ENCODE peak calls at places on chromosomes 12 and 14, in nine cellular contexts. O is tibial nerve, K is testis, Z is MM.1S, E is A549, N is ascending aorta, T is pancreas, Q is DND-41, M is HCT116. I is an unnamed sample. For H3K4me1 and H3K9me3, the result is how much of the 10 kb centered on the place peaks cover.

GRCh38 chr14:77761205-77761931 is 412 bp upstream of the SNW1 start:
- DNase-seq in Z (no peak), T (no peak), Q (peak), M (no peak), E (peak), K (peak), O (no peak), N (peak), I (peak)

GRCh38 chr12:2408262-2408661 is 355.5 kb downstream of the CACNA1C start:
- DNase-seq in Z (no peak), E (no peak), K (no peak), Q (no peak), T (no peak), N (no peak), M (no peak), O (no peak), I (no peak)

GRCh38 chr12:57896139-57896436 is 45.3 kb upstream of the ATP23 start:
- DNase-seq in Z (no peak), T (no peak), Q (no peak), M (no peak), N (no peak), E (no peak), O (no peak), K (peak), I (peak)

GRCh38 chr12:87469295-87469694 is 559.9 kb downstream of the C12orf50 start:
- DNase-seq in O (no peak), T (no peak), N (no peak), K (no peak), E (no peak), Z (no peak), Q (no peak), M (no peak), I (no peak)

GRCh38 chr14:28301179-28301578 is 465.4 kb upstream of the FOXG1 start:
- DNase-seq in Z (no peak), N (no peak), O (no peak), K (no peak), T (no peak), E (no peak), M (no peak), Q (no peak), I (no peak)

GRCh38 chr12:66025477-66025876 is 105.1 kb downstream of the LLPH start:
- DNase-seq in K (no peak), T (no peak), N (no peak), Q (no peak), Z (no peak), E (no peak), O (no peak), M (peak), I (no peak)

GRCh38 chr12:9115731-9116689 is at the start of gene A2M:
- DNase-seq in Q (no peak), N (peak), Z (no peak), K (peak), M (no peak), E (no peak), T (no peak), O (no peak), I (no peak)

GRCh38 chr14:104563191-104563741 is 16.3 kb upstream of the C14orf180 start:
- DNase-seq in O (no peak), E (no peak), N (no peak), K (no peak), Z (no peak), Q (no peak), T (no peak), M (no peak), I (no peak)

GRCh38 chr14:45426685-45427282 is 173.8 kb upstream of the MIS18BP1 start:
- DNase-seq in N (no peak), E (peak), Q (no peak), T (no peak), M (peak), O (no peak), K (no peak), Z (peak), I (no peak)

GRCh38 chr12:1162083-1162760 is 171.2 kb downstream of the ERC1 start:
- DNase-seq in E (no peak), M (no peak), T (no peak), Q (no peak), K (no peak), O (no peak), Z (no peak), N (no peak), I (no peak)

GRCh38 chr12:100346660-100347059 is 10.2 kb upstream of the SLC17A8 start:
- DNase-seq in O (no peak), Z (no peak), M (no peak), K (no peak), N (no peak), Q (no peak), T (no peak), E (no peak), I (no peak)

GRCh38 chr14:102782974-102783373 is 5.7 kb downstream of the TRAF3 start:
- DNase-seq in O (no peak), Q (no peak), N (no peak), E (no peak), Z (no peak), T (no peak), K (no peak), M (no peak), I (no peak)

GRCh38 chr12:95218852-95219171 is 1.2 kb downstream of the VEZT start:
- DNase-seq in O (no peak), Q (peak), E (peak), Z (peak), M (no peak), K (peak), N (no peak), T (no peak), I (no peak)

GRCh38 chr12:95216704-95217376 is 427 bp downstream of the FGD6 start:
- DNase-seq in Z (peak), Q (no peak), O (no peak), N (no peak), K (no peak), T (no peak), M (no peak), E (peak), I (no peak)

GRCh38 chr12:95218164-95218851 is 701 bp downstream of the VEZT start:
- DNase-seq in E (peak), M (no peak), T (no peak), K (peak), Z (peak), Q (peak), N (no peak), O (no peak), I (no peak)

GRCh38 chr12:95215925-95216324 is 1.3 kb downstream of the FGD6 start:
- DNase-seq in E (peak), O (no peak), T (no peak), Q (no peak), N (no peak), Z (no peak), M (no peak), K (no peak), I (no peak)

DNA sequence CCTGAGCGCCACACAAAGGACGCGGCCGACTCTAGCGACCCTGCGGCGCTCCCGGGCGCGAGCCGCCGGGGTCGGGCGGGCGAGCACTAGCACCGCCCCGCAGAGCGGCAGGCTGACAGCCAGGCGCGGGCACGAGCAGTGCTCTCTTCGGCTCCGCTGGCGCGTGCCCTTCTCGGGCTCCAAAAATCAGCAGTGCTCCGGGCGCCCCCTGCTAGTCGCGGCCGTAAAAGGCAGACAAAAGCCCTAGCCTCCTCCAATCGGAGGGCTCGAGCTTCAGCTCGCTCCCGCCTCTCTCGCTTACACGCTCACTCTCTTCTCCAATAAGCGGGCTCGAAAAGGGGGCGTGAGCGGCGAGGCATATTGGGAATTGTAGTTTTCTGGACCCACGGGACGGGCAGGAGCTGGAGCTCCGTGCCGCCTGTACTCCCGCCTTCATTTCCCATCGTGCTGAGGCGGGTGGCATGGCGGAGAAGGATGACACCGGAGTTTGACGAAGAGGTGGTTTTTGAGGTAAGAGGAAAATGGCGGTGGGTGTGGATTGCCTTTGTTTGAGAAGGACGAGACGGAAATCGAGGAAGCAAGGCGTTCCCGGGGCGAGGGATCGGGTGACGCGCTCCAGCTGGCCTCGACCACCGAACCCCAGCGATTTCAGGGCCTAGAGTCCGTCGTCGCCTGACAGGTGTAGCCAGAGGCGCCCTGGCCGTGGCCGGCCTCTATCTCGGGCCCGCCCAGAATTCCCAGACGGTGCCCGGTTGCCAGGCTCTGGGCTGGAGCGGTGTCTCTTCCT is at the start of the genes FGD6 and VEZT:
- DNase-seq in K (peak), N (peak), Q (peak), T (peak), O (peak), E (peak), Z (peak), M (peak), I (peak)
- H3K4me1 ChIP-seq in K (under half), N (under half), Q (under half), T (under half), O (half or more), E (half or more), Z (under half), M (under half), I (under half)

DNA sequence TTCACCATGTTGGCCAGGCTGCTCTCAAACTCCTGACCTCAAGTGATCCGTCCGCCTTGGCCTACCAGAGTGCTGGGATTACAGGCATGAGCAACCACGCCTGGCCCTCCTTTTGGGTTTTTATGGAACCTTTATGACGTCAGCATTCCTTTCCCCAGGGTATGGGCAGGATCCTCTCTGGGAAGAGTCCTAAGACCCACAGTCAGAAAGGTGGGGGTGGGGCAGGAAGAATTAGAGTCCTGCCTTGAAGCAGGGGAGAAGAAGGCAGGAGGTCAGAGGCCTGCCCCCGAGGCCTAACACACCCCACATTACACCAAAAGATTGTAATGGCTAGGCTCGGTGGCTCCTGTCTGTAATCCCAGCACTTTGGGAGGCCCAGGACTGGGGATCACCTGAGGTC is 30.8 kb upstream of the CDK17 start:
- DNase-seq in M (no peak), E (no peak), O (no peak), K (no peak), N (no peak), Q (no peak), Z (no peak), T (no peak), I (no peak)
- H3K27ac ChIP-seq in M (no peak), E (no peak), O (no peak), K (no peak), N (no peak), Q (no peak), Z (no peak), T (no peak), I (no peak)

GRCh38 chr14:79080040-79080439 is 909.9 kb downstream of the NRXN3 start:
- DNase-seq in O (no peak), Q (no peak), T (no peak), M (no peak), K (no peak), Z (no peak), N (no peak), E (no peak), I (no peak)
- H3K9me3 ChIP-seq in O (under half), Q (under half), T (under half), M (under half), K (under half), Z (under half), N (under half), E (under half), I (under half)

GRCh38 chr12:116264525-116265070 is 12.9 kb downstream of the MED13L start:
- DNase-seq in N (no peak), K (no peak), M (no peak), Q (no peak), O (no peak), T (no peak), Z (no peak), E (no peak), I (no peak)
- H3K4me1 ChIP-seq in N (under half), K (under half), M (half or more), Q (under half), O (half or more), T (under half), Z (under half), E (half or more), I (under half)

GRCh38 chr12:108646597-108647190 is 13.0 kb upstream of the SELPLG start:
- DNase-seq in T (no peak), N (peak), M (no peak), E (no peak), K (no peak), O (no peak), Z (no peak), Q (no peak), I (no peak)

GRCh38 chr12:108645686-108646596 is 12.2 kb upstream of the SELPLG start:
- DNase-seq in Z (no peak), Q (no peak), M (no peak), T (no peak), O (no peak), N (peak), K (no peak), E (no peak), I (no peak)

GRCh38 chr12:108648371-108648770 is 14.7 kb upstream of the SELPLG start:
- DNase-seq in E (no peak), O (no peak), T (no peak), Z (no peak), M (no peak), K (no peak), N (no peak), Q (no peak), I (no peak)

GRCh38 chr12:108647936-108648287 is 14.2 kb upstream of the SELPLG start:
- DNase-seq in M (no peak), Z (no peak), K (no peak), Q (no peak), E (no peak), N (peak), O (no peak), T (no peak), I (no peak)

GRCh38 chr12:108647199-108647935 is 13.7 kb upstream of the SELPLG start:
- DNase-seq in N (peak), Z (no peak), T (no peak), M (no peak), K (no peak), E (no peak), Q (no peak), O (no peak), I (no peak)
- H3K27ac ChIP-seq in N (peak), Z (no peak), T (no peak), M (no peak), K (peak), E (no peak), Q (no peak), O (peak), I (no peak)

DNA sequence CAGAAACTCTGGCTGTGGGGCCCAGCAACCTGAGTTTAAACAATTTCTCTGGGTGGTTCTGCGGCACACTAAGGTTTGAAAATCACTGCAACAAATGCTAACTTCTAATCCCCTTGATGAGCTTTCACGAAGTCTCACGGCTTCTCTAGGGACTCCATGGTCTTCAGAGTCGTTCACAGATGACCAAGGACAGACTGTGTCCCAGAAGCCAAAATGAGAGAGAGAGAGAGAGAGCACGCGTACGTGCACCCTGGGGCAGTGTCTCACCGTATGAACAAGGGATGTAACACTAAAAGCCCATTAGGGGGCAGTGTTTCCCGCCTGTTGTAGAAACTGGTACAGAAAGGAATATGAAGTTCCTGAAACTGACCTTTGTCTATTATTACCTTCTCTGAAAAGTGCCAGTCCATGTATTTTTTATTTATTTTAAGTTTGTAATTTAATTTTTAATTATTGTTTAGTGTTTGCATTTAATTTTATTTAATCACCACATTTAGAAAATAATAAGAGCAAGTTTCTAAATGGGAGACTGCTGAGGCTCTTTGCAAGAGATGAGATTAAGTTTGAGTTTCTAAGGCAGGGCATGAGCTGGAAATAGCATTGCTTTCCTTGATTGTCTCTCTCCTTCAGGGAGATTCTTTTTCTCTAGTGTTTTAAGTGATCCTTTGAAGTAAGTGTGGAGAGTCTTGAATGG is 3.4 kb downstream of the APOLD1 start:
- DNase-seq in E (peak), M (peak), T (peak), Q (peak), Z (peak), N (peak), O (no peak), K (peak), I (no peak)
- H3K9me3 ChIP-seq in E (under half), M (under half), T (under half), Q (under half), Z (under half), N (under half), O (under half), K (under half), I (under half)

DNA sequence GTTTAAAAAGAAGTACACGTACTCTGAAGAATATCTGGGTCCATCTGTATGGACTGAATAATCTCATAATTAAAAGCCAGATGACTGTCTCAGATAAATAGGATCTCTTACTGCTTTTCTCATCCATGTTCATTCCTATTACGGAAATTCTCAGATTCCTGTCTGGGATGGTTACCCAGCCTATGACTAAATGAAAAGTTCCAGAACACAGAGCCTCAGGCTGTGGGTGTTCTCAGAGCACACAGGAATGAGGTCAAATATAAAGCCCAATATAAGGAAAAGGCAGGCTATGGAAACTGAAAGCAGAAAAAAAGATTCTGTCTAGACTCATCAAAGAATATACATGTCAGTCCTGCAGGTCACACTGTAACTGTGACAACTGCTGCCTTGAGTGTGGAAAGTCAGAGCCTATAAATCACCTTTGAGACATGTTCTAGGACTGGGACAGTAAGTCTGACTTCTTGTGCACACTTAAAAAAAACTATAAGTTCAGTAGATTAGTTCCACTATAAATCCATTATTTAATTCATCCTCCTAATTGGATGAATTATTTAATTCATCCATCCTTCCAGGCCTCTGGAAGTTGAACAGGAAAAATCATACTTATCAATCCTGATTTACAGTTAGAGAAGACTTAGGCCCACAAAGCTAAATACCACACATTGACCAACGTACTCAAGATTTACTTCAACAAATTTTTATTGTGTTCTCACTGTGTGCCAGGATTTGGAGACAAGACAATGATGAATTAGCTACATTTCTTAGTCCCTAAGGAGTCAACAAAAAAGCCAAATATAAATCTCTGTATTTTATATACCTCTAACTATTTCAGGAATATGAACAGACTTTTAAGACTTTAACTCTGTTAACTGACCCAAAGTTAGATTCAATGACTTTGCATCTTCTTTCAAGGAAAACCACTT is 64.1 kb downstream of the DCAF5 start:
- DNase-seq in O (no peak), T (no peak), K (no peak), Z (peak), N (no peak), E (no peak), M (no peak), Q (no peak), I (no peak)
- H3K4me1 ChIP-seq in O (under half), T (under half), K (under half), Z (under half), N (under half), E (under half), M (under half), Q (under half), I (under half)

GRCh38 chr12:6818246-6819006 is 3.2 kb upstream of the GPR162 start:
- DNase-seq in T (no peak), E (no peak), Z (no peak), O (no peak), M (no peak), K (no peak), Q (no peak), N (no peak), I (peak)
- H3K27ac ChIP-seq in T (no peak), E (no peak), Z (no peak), O (no peak), M (no peak), K (no peak), Q (no peak), N (no peak), I (peak)

GRCh38 chr12:14387472-14387871 is 22.0 kb downstream of the ATF7IP start:
- DNase-seq in O (no peak), M (no peak), T (no peak), K (no peak), Z (no peak), E (no peak), Q (no peak), N (no peak), I (no peak)
- H3K9me3 ChIP-seq in O (under half), M (under half), T (under half), K (under half), Z (under half), E (under half), Q (under half), N (under half), I (under half)